ENCODE peak calls at places on chromosomes 12 and 14, in four cellular contexts. F, J, W and S are unnamed samples.

GRCh38 chr12:23423097-23423687 is 526.3 kb downstream of the SOX5 start:
- DNase-seq in W (no peak), F (no peak), J (no peak), S (no peak)

GRCh38 chr12:44369967-44370366 is 506.1 kb downstream of the NELL2 start:
- DNase-seq in J (no peak), W (no peak), F (no peak), S (no peak)

GRCh38 chr12:4499186-4499585 is 39.5 kb upstream of the RAD51AP1 start:
- DNase-seq in F (no peak), J (no peak), W (no peak), S (no peak)

GRCh38 chr14:22829661-22830328 is at the start of gene MRPL52:
- DNase-seq in W (peak), F (peak), J (peak), S (peak)

GRCh38 chr14:68103841-68104240 is 284.3 kb downstream of the RAD51B start:
- DNase-seq in W (no peak), F (no peak), J (peak), S (no peak)

GRCh38 chr12:92942905-92943304 is 13.8 kb upstream of the EEA1 start:
- DNase-seq in W (no peak), J (peak), F (no peak), S (peak)

GRCh38 chr12:65637774-65638173 is 186.5 kb upstream of the HMGA2 start:
- DNase-seq in F (no peak), J (peak), W (no peak), S (no peak)

GRCh38 chr12:96902076-96902475 is 5.0 kb upstream of the NEDD1 start:
- DNase-seq in J (no peak), W (no peak), F (no peak), S (no peak)

GRCh38 chr12:27549801-27550652 is 26.0 kb downstream of the PPFIBP1 start:
- DNase-seq in J (peak), F (peak), W (no peak), S (peak)

GRCh38 chr14:84988391-84988790 is 541.6 kb upstream of the FLRT2 start:
- DNase-seq in W (no peak), J (no peak), F (peak), S (no peak)

GRCh38 chr12:102992720-102993119 is 35.2 kb downstream of the ASCL1 start:
- DNase-seq in F (no peak), W (no peak), J (no peak), S (no peak)

GRCh38 chr14:37579250-37579649 is 15.8 kb downstream of the FOXA1 start:
- DNase-seq in J (no peak), W (no peak), F (no peak), S (peak)

GRCh38 chr14:60051690-60052324 is 39.9 kb upstream of the PCNX4 start:
- DNase-seq in J (peak), W (no peak), F (no peak), S (peak)

GRCh38 chr12:89859513-89860220 is 151.0 kb upstream of the ATP2B1 start:
- DNase-seq in J (no peak), W (no peak), F (no peak), S (no peak)

GRCh38 chr12:111222520-111222919 is 146.4 kb downstream of the PHETA1 start:
- DNase-seq in F (no peak), W (no peak), J (no peak), S (no peak)

GRCh38 chr14:91879196-91879595 is 11.9 kb upstream of the TC2N start:
- DNase-seq in F (no peak), W (no peak), J (no peak), S (no peak)

GRCh38 chr12:109121346-109121880 is 5.0 kb downstream of the ACACB start:
- DNase-seq in F (no peak), W (no peak), J (no peak), S (no peak)

GRCh38 chr14:48598458-48598857 is 923.1 kb upstream of the MDGA2 start:
- DNase-seq in J (no peak), W (no peak), F (no peak), S (no peak)

GRCh38 chr12:19048943-19049342 is 80.6 kb upstream of the PLEKHA5 start:
- DNase-seq in J (no peak), F (no peak), W (no peak), S (no peak)

GRCh38 chr14:56271988-56272387 is 153.8 kb downstream of the PELI2 start:
- DNase-seq in F (no peak), J (peak), W (no peak), S (no peak)

GRCh38 chr12:12779529-12779928 is 5.9 kb upstream of the APOLD1 start:
- DNase-seq in F (no peak), W (no peak), J (peak), S (no peak)

GRCh38 chr12:22529281-22530060 is 14.9 kb downstream of the C2CD5 start:
- DNase-seq in F (no peak), J (peak), W (peak), S (peak)

GRCh38 chr12:121803861-121804416 is at the start of gene SETD1B:
- DNase-seq in F (peak), J (peak), W (peak), S (peak)

GRCh38 chr12:88258396-88258795 is 116.3 kb downstream of the TMTC3 start:
- DNase-seq in J (no peak), F (no peak), W (no peak), S (no peak)

GRCh38 chr12:95548056-95548538 is 3.2 kb downstream of the USP44 start:
- DNase-seq in F (peak), J (no peak), W (peak), S (peak)

GRCh38 chr12:12918781-12919180 is 27.4 kb downstream of the GPRC5A start:
- DNase-seq in F (no peak), J (no peak), W (no peak), S (no peak)

GRCh38 chr14:37848985-37849605 is 253.7 kb downstream of the TTC6 start:
- DNase-seq in W (no peak), F (no peak), J (no peak), S (no peak)

GRCh38 chr12:57726884-57727757 is 11.4 kb downstream of the AGAP2 start:
- DNase-seq in W (no peak), F (peak), J (peak), S (peak)

GRCh38 chr12:60209521-60209920 is 613.7 kb downstream of the SLC16A7 start:
- DNase-seq in W (no peak), J (no peak), F (no peak), S (no peak)

GRCh38 chr12:54566792-54567191 is 17.4 kb downstream of the PDE1B start:
- DNase-seq in W (no peak), F (no peak), J (no peak), S (no peak)

GRCh38 chr14:86766469-86766868 is 1226.5 kb downstream of the GALC start:
- DNase-seq in J (no peak), W (no peak), F (no peak), S (no peak)

GRCh38 chr14:65210118-65210826 is 108.0 kb upstream of the MAX start:
- DNase-seq in J (peak), F (no peak), W (no peak), S (no peak)

GRCh38 chr12:67062193-67062592 is 207.0 kb upstream of the CAND1 start:
- DNase-seq in F (no peak), W (no peak), J (no peak), S (no peak)

GRCh38 chr12:123934016-123934620 is 38.5 kb downstream of the CCDC92 start:
- DNase-seq in W (no peak), J (no peak), F (no peak), S (no peak)

GRCh38 chr12:53502983-53503728 is 2.1 kb downstream of the TARBP2 start:
- DNase-seq in W (no peak), J (no peak), F (no peak), S (no peak)

GRCh38 chr12:129052373-129052772 is 199.1 kb downstream of the GLT1D1 start:
- DNase-seq in J (no peak), F (no peak), W (no peak), S (no peak)

GRCh38 chr12:94261781-94262180 is 113.4 kb downstream of the PLXNC1 start:
- DNase-seq in J (no peak), F (no peak), W (no peak), S (peak)

GRCh38 chr12:50785406-50785805 is 21.5 kb downstream of the ATF1 start:
- DNase-seq in W (no peak), J (peak), F (no peak), S (no peak)